ENCODE peak calls at places on chromosomes 13 and 19, in eight cellular contexts. L is HepG2, R is SK-N-SH, V is HCT116, U is endothelial cell of umbilical vein, W is H1, F is GM12878, O is K562. G is an unnamed sample.

GRCh38 chr13:45934283-45934682 is 82.7 kb upstream of the SIAH3 start:
- DNase-seq in L (no peak), R (no peak), V (no peak), U (no peak), W (no peak), F (no peak), O (no peak), G (no peak)

GRCh38 chr19:53896682-53897081 is 12.4 kb upstream of the CACNG7 start:
- DNase-seq in L (no peak), R (no peak), V (no peak), U (no peak), W (no peak), F (no peak), O (no peak), G (no peak)

GRCh38 chr19:16435238-16435911 is 36.4 kb downstream of the EPS15L1 start:
- DNase-seq in L (no peak), R (no peak), V (no peak), U (peak), W (no peak), F (no peak), O (no peak), G (no peak)

GRCh38 chr13:73464758-73465628 is 406.2 kb downstream of the KLF5 start:
- DNase-seq in L (no peak), R (no peak), V (no peak), U (no peak), W (no peak), F (no peak), O (peak), G (no peak)

GRCh38 chr13:112900691-112901091 is 68.3 kb upstream of the MCF2L start:
- DNase-seq in L (no peak), R (no peak), V (no peak), U (no peak), W (no peak), F (no peak), O (no peak), G (no peak)

GRCh38 chr19:55258476-55258827 is 365 bp downstream of the PPP6R1 start:
- DNase-seq in L (no peak), R (peak), V (no peak), U (no peak), W (no peak), F (no peak), O (peak), G (no peak)

GRCh38 chr13:45700971-45701900 is 884 bp upstream of the CBY2 start:
- DNase-seq in L (no peak), R (no peak), V (no peak), U (no peak), W (no peak), F (peak), O (peak), G (no peak)

GRCh38 chr19:16378291-16378889 is 53.8 kb downstream of the KLF2 start:
- DNase-seq in L (no peak), R (no peak), V (no peak), U (no peak), W (no peak), F (no peak), O (no peak), G (no peak)

GRCh38 chr19:17041994-17042393 is 15.4 kb upstream of the CPAMD8 start:
- DNase-seq in L (no peak), R (no peak), V (no peak), U (peak), W (no peak), F (no peak), O (no peak), G (no peak)

GRCh38 chr13:31129419-31129818 is 32.3 kb downstream of the HSPH1 start:
- DNase-seq in L (no peak), R (no peak), V (no peak), U (no peak), W (no peak), F (no peak), O (no peak), G (no peak)

GRCh38 chr19:28168557-28168956 is 1044.4 kb downstream of the UQCRFS1 start:
- DNase-seq in L (no peak), R (no peak), V (no peak), U (no peak), W (peak), F (no peak), O (no peak), G (peak)

GRCh38 chr13:79492918-79493594 is 12.1 kb downstream of the NDFIP2 start:
- DNase-seq in L (no peak), R (no peak), V (no peak), U (no peak), W (no peak), F (no peak), O (no peak), G (no peak)

GRCh38 chr19:47266401-47266885 is 8.2 kb upstream of the INAFM1 start:
- DNase-seq in L (no peak), R (no peak), V (no peak), U (no peak), W (no peak), F (no peak), O (no peak), G (no peak)

GRCh38 chr13:75495938-75496337 is 14.0 kb upstream of the TBC1D4 start:
- DNase-seq in L (no peak), R (no peak), V (no peak), U (no peak), W (no peak), F (no peak), O (no peak), G (no peak)

GRCh38 chr19:38511074-38511708 is 77.7 kb downstream of the RYR1 start:
- DNase-seq in L (no peak), R (no peak), V (no peak), U (no peak), W (no peak), F (no peak), O (no peak), G (no peak)

GRCh38 chr13:112895521-112896465 is 73.2 kb upstream of the MCF2L start:
- DNase-seq in L (no peak), R (no peak), V (no peak), U (no peak), W (no peak), F (no peak), O (no peak), G (no peak)

GRCh38 chr13:24693862-24694471 is 13.8 kb downstream of the ATP12A start:
- DNase-seq in L (peak), R (peak), V (peak), U (peak), W (peak), F (no peak), O (peak), G (peak)

GRCh38 chr19:51607920-51608562 is 22.2 kb downstream of the SIGLEC5 start:
- DNase-seq in L (peak), R (no peak), V (peak), U (peak), W (peak), F (no peak), O (peak), G (peak)

GRCh38 chr19:4495471-4495870 is 22.8 kb downstream of the PLIN4 start:
- DNase-seq in L (no peak), R (no peak), V (peak), U (no peak), W (peak), F (no peak), O (no peak), G (no peak)

GRCh38 chr19:3175761-3176714 is 2.5 kb upstream of the S1PR4 start:
- DNase-seq in L (no peak), R (no peak), V (peak), U (no peak), W (no peak), F (peak), O (no peak), G (no peak)

GRCh38 chr13:113307491-113307890 is 10.5 kb downstream of the LAMP1 start:
- DNase-seq in L (no peak), R (no peak), V (no peak), U (no peak), W (no peak), F (no peak), O (no peak), G (no peak)

GRCh38 chr13:114099191-114099590 is 33.2 kb downstream of the RASA3 start:
- DNase-seq in L (peak), R (peak), V (peak), U (no peak), W (no peak), F (no peak), O (peak), G (no peak)

GRCh38 chr13:106110241-106110855 is 425.1 kb downstream of the EFNB2 start:
- DNase-seq in L (no peak), R (no peak), V (no peak), U (no peak), W (no peak), F (no peak), O (no peak), G (no peak)

GRCh38 chr13:48954086-48954485 is 21.6 kb upstream of the FNDC3A start:
- DNase-seq in L (peak), R (no peak), V (no peak), U (no peak), W (no peak), F (no peak), O (no peak), G (no peak)

GRCh38 chr13:27076411-27076810 is 95.2 kb downstream of the USP12 start:
- DNase-seq in L (no peak), R (no peak), V (no peak), U (no peak), W (no peak), F (no peak), O (no peak), G (no peak)

GRCh38 chr13:94030415-94031119 is 448.9 kb downstream of the DCT start:
- DNase-seq in L (no peak), R (no peak), V (no peak), U (no peak), W (no peak), F (no peak), O (no peak), G (no peak)

GRCh38 chr19:13121551-13122274 is 3.6 kb downstream of the NACC1 start:
- DNase-seq in L (no peak), R (no peak), V (no peak), U (no peak), W (no peak), F (no peak), O (no peak), G (no peak)

GRCh38 chr19:13117772-13118423 is at the start of gene NACC1:
- DNase-seq in L (peak), R (peak), V (peak), U (peak), W (peak), F (no peak), O (peak), G (no peak)

GRCh38 chr19:13120817-13121216 is 2.8 kb downstream of the NACC1 start:
- DNase-seq in L (no peak), R (no peak), V (no peak), U (no peak), W (no peak), F (no peak), O (no peak), G (peak)

GRCh38 chr19:13118424-13119193 is 545 bp downstream of the NACC1 start:
- DNase-seq in L (peak), R (peak), V (no peak), U (no peak), W (peak), F (no peak), O (peak), G (no peak)

GRCh38 chr19:13119654-13120053 is 1.6 kb downstream of the NACC1 start:
- DNase-seq in L (no peak), R (no peak), V (no peak), U (no peak), W (peak), F (no peak), O (no peak), G (no peak)
- H3K9ac ChIP-seq in L (peak), R (peak), V (peak), U (no peak), W (no peak), F (peak), O (peak), G (peak)

GRCh38 chr19:48770734-48771472 is 15.6 kb downstream of the FGF21 start:
- DNase-seq in L (no peak), R (no peak), V (no peak), U (no peak), W (no peak), F (no peak), O (no peak), G (no peak)
- H3K27ac ChIP-seq in L (no peak), R (no peak), V (peak), U (no peak), W (no peak), F (no peak), O (no peak), G (no peak)

GRCh38 chr13:82766732-82767321 is 1115.4 kb downstream of the SLITRK1 start:
- DNase-seq in L (no peak), R (no peak), V (no peak), U (no peak), W (no peak), F (no peak), O (no peak), G (no peak)
- TF ChIP-seq POLR2AphosphoS5 in L (no peak), R (no peak), V (no peak), U (no peak), W (no peak), F (no peak), O (no peak), G (no peak)

DNA sequence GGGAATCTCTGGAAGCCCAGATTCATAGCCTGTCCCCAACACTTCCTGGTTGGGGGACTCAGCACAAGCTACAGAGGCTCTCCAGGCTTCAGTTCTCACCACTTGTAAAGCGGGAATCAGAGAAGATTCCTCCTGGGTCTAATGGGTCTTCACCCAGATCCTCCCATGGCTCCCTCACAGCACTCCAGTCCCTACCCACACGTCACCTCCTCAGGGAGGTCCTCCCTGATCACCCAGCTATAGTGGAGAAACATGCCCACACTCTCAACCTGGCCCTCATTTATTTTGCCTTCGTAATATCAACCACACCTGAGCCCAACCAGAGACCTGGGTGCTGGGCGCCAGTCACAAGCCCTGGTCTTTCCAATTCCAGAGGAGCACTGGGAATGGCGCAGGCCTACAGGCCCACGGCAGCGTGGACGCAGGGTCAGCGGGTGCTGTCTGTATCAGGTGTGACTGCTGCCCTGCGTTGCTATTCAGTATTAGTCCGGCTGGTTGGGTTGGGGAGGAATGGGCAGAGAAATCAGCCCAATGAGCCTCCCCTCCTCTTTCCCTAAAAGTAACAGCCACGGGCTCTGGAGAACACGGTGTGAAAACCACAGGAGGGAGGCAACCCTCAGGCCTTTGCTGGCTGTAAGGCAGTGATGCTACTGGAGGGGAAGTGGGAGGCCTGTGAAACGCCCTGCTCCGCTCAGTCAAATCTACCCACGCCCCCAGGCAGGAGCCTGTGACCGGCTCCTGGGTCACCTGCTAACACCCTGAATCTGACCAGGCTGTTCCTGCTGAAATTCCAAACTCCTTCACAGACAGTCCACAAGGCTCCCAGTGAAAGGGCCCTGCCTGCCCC is 5.2 kb downstream of the AKT2 start:
- DNase-seq in L (no peak), R (peak), V (no peak), U (no peak), W (no peak), F (no peak), O (no peak), G (no peak)
- H3K9ac ChIP-seq in L (peak), R (no peak), V (no peak), U (no peak), W (no peak), F (peak), O (peak), G (peak)

GRCh38 chr19:41175825-41176734 is 16.9 kb upstream of the CYP2S1 start:
- DNase-seq in L (peak), R (no peak), V (peak), U (no peak), W (peak), F (no peak), O (no peak), G (no peak)
- H3K27ac ChIP-seq in L (peak), R (no peak), V (peak), U (no peak), W (peak), F (no peak), O (no peak), G (peak)

GRCh38 chr19:49224856-49225255 is 67.3 kb downstream of the TRPM4 start:
- DNase-seq in L (peak), R (peak), V (peak), U (peak), W (peak), F (no peak), O (peak), G (no peak)

GRCh38 chr19:49222011-49222410 is 64.4 kb downstream of the TRPM4 start:
- DNase-seq in L (no peak), R (no peak), V (no peak), U (no peak), W (no peak), F (no peak), O (no peak), G (no peak)

GRCh38 chr19:49223472-49223871 is 65.9 kb downstream of the TRPM4 start:
- DNase-seq in L (no peak), R (no peak), V (no peak), U (no peak), W (no peak), F (no peak), O (no peak), G (no peak)

GRCh38 chr19:49217382-49217781 is 59.8 kb downstream of the TRPM4 start:
- DNase-seq in L (no peak), R (no peak), V (no peak), U (no peak), W (no peak), F (no peak), O (no peak), G (no peak)

DNA sequence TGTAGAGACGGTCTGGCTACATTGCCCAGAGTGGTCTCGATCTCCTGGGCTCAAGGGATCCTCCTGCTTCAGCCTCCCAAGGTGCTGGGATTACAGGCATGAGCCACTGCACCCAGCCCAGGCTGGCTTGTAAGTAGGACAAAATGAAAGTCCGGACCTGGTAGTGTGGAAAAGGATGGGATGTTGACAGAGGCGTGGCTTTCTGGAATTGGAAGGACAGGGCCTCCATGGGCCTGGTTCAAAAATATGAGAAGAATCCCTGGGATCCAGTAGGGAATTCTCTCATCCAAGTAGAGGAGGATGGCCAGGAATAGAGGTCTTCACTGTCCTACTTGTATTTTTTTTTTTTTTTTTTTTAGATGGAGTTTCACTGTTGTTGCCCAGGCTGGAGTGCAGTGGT is 64.9 kb downstream of the TRPM4 start:
- DNase-seq in L (no peak), R (no peak), V (no peak), U (no peak), W (no peak), F (no peak), O (no peak), G (no peak)
- TF ChIP-seq POLR2AphosphoS5 in L (no peak), R (no peak), V (no peak), U (no peak), W (no peak), F (no peak), O (no peak), G (no peak)

DNA sequence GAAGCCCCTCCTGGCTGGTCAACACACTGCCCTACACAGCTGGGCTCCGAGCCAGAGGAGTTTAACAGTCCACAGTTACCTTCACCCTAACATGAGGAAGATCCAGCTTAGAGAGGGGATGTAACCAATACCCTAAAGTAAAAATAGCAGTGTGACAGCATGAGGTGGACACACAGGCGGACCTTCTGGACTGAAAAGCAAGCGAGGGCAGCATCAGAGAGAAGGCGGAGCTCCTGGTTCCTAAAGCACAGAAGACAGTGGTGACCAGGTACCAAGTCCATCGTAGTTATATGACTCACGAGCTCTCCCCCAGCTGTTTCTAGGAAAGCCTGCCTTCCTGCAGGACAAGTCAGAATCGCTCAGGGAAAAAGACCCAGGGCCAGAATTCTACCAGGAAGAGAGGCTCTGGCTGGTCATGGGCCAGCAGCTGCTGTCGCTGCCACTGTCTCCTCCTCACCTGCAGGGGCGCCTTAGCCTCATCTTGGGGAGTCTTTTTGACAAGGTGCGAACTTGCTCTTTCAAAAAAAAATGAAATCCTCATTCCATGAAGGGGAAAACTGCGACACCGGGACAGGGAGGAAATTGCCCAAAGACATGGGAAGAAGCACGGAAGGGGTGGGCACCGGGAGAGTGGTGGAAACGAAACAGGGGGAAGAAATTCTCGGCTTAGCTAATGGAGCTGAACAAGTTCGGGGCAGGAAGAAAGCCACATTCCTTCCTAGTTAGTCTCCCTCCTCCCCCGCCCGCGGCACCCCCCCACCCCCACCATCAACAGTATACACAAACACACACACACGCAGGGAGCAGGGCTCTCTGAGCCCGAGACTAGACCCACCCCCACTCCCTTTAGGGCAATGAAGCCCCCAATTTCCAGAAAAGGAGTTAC is 1.7 kb downstream of the ELL start:
- DNase-seq in L (peak), R (peak), V (peak), U (peak), W (peak), F (no peak), O (no peak), G (no peak)
- H3K9ac ChIP-seq in L (peak), R (peak), V (peak), U (peak), W (no peak), F (peak), O (peak), G (peak)

DNA sequence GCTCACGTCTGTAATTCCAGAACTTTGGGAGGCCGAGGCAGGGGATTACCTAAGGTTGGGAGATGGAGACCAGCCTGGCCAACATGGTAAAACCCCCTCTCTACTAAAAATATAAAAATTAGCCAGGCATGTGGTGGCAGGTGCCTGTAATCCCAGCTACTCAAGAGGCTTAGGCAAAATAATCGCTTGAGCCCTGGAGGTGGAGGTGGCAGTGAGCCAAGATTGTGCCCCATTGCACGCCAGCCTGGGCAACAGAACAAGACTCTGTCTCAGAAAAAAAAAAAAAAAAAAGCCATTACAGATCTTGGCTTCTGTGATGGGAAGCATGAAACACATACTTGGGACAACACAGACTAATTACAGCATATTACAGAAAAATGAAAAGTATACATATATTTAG is 1404.5 kb upstream of the SPRY2 start:
- DNase-seq in L (no peak), R (no peak), V (no peak), U (no peak), W (no peak), F (no peak), O (no peak), G (no peak)
- H3K27ac ChIP-seq in L (no peak), R (no peak), V (no peak), U (no peak), W (no peak), F (no peak), O (no peak), G (no peak)

GRCh38 chr19:42244452-42245220 is 2.2 kb upstream of the GSK3A start:
- DNase-seq in L (peak), R (peak), V (peak), U (peak), W (peak), F (peak), O (peak), G (peak)
- TF ChIP-seq POLR2AphosphoS5 in L (no peak), R (peak), V (peak), U (peak), W (no peak), F (no peak), O (no peak), G (peak)